ENCODE peak calls at places on chromosomes 2 and 18, in seven cellular contexts. R is A549, G is fibroblast of lung, Z is dorsolateral prefrontal cortex, W is upper lobe of left lung, F is stomach, P is HFF-Myc. E is an unnamed sample.

GRCh38 chr2:18154259-18154658 is 275.8 kb downstream of the KCNS3 start:
- DNase-seq in R (no peak), G (peak), Z (no peak), W (no peak), F (no peak), P (no peak), E (no peak)

GRCh38 chr2:26978061-26978596 is 7.7 kb downstream of the MAPRE3 start:
- DNase-seq in R (no peak), G (peak), Z (no peak), W (peak), F (peak), P (no peak), E (no peak)

GRCh38 chr2:11256166-11256565 is 88.3 kb downstream of the ROCK2 start:
- DNase-seq in R (no peak), G (no peak), Z (no peak), W (no peak), F (no peak), P (no peak), E (no peak)

GRCh38 chr2:219836647-219837177 is 209.3 kb downstream of the SLC4A3 start:
- DNase-seq in R (peak), G (no peak), Z (no peak), W (no peak), F (no peak), P (peak), E (no peak)

GRCh38 chr18:66136039-66136438 is 385.2 kb downstream of the CDH7 start:
- DNase-seq in R (no peak), G (peak), Z (no peak), W (no peak), F (no peak), P (no peak), E (no peak)

GRCh38 chr2:240961878-240962277 is 36.5 kb upstream of the SNED1 start:
- DNase-seq in R (no peak), G (no peak), Z (no peak), W (no peak), F (peak), P (no peak), E (no peak)

GRCh38 chr2:223877771-223878410 is 40.5 kb upstream of the AP1S3 start:
- DNase-seq in R (no peak), G (no peak), Z (no peak), W (no peak), F (no peak), P (no peak), E (no peak)

GRCh38 chr18:79476031-79476917 is 80.5 kb downstream of the NFATC1 start:
- DNase-seq in R (no peak), G (no peak), Z (no peak), W (no peak), F (no peak), P (no peak), E (no peak)

GRCh38 chr2:218856896-218857243 is 2.7 kb upstream of the WNT6 start:
- DNase-seq in R (no peak), G (no peak), Z (no peak), W (no peak), F (no peak), P (no peak), E (no peak)

GRCh38 chr18:63679820-63680606 is 18.3 kb upstream of the SERPINB3 start:
- DNase-seq in R (no peak), G (no peak), Z (no peak), W (no peak), F (no peak), P (no peak), E (no peak)

GRCh38 chr2:71608441-71608840 is 155.1 kb downstream of the DYSF start:
- DNase-seq in R (no peak), G (no peak), Z (no peak), W (peak), F (no peak), P (no peak), E (peak)

GRCh38 chr2:63712748-63713147 is 124.0 kb downstream of the MDH1 start:
- DNase-seq in R (no peak), G (peak), Z (no peak), W (no peak), F (no peak), P (no peak), E (no peak)

GRCh38 chr2:149038442-149039212 is at the start of gene LYPD6B:
- DNase-seq in R (peak), G (no peak), Z (no peak), W (peak), F (peak), P (no peak), E (peak)

GRCh38 chr2:70143314-70144150 is 47.3 kb downstream of the C2orf42 start:
- DNase-seq in R (no peak), G (peak), Z (no peak), W (peak), F (peak), P (no peak), E (no peak)

GRCh38 chr2:70828914-70829824 is 6.4 kb downstream of the CD207 start:
- DNase-seq in R (no peak), G (peak), Z (no peak), W (no peak), F (no peak), P (no peak), E (no peak)

GRCh38 chr2:157036715-157037114 is 220.8 kb upstream of the GALNT5 start:
- DNase-seq in R (no peak), G (peak), Z (no peak), W (no peak), F (no peak), P (no peak), E (no peak)

GRCh38 chr18:55751476-55751875 is 163.5 kb upstream of the TCF4 start:
- DNase-seq in R (no peak), G (no peak), Z (no peak), W (no peak), F (no peak), P (no peak), E (no peak)

GRCh38 chr18:42292654-42293053 is 337.6 kb downstream of the PIK3C3 start:
- DNase-seq in R (no peak), G (no peak), Z (no peak), W (no peak), F (no peak), P (no peak), E (no peak)

GRCh38 chr18:57084331-57085298 is 62.3 kb upstream of the BOD1L2 start:
- DNase-seq in R (no peak), G (no peak), Z (no peak), W (no peak), F (no peak), P (no peak), E (no peak)

GRCh38 chr2:236974206-236974605 is 111.5 kb upstream of the COPS8 start:
- DNase-seq in R (no peak), G (no peak), Z (no peak), W (peak), F (no peak), P (no peak), E (no peak)

GRCh38 chr2:166944909-166945308 is 56.6 kb downstream of the XIRP2 start:
- DNase-seq in R (no peak), G (no peak), Z (no peak), W (no peak), F (no peak), P (no peak), E (no peak)

GRCh38 chr2:210225461-210225798 is 183 bp upstream of the ACADL start:
- DNase-seq in R (no peak), G (peak), Z (no peak), W (no peak), F (no peak), P (no peak), E (no peak)

GRCh38 chr18:77131100-77131651 is 1.4 kb downstream of the MBP start:
- DNase-seq in R (no peak), G (peak), Z (no peak), W (peak), F (no peak), P (no peak), E (no peak)

GRCh38 chr2:229380101-229380625 is 109.1 kb upstream of the PID1 start:
- DNase-seq in R (no peak), G (no peak), Z (no peak), W (no peak), F (no peak), P (no peak), E (no peak)

GRCh38 chr2:213152065-213152794 is 818 bp upstream of the IKZF2 start:
- DNase-seq in R (peak), G (peak), Z (peak), W (peak), F (peak), P (no peak), E (peak)

GRCh38 chr2:65329551-65329950 is 101.9 kb downstream of the ACTR2 start:
- DNase-seq in R (no peak), G (no peak), Z (no peak), W (no peak), F (no peak), P (no peak), E (no peak)

GRCh38 chr18:79857082-79857661 is 59.4 kb downstream of the KCNG2 start:
- DNase-seq in R (peak), G (peak), Z (no peak), W (no peak), F (no peak), P (no peak), E (no peak)

GRCh38 chr2:1605102-1605501 is 139.2 kb downstream of the PXDN start:
- DNase-seq in R (no peak), G (peak), Z (peak), W (peak), F (no peak), P (no peak), E (no peak)

GRCh38 chr18:9918016-9918680 is 4.3 kb downstream of the VAPA start:
- DNase-seq in R (peak), G (peak), Z (no peak), W (no peak), F (no peak), P (no peak), E (no peak)

GRCh38 chr2:62685986-62686625 is 19.4 kb upstream of the EHBP1 start:
- DNase-seq in R (no peak), G (no peak), Z (no peak), W (no peak), F (no peak), P (no peak), E (no peak)

GRCh38 chr2:156834431-156834830 is 398.3 kb downstream of the GPD2 start:
- DNase-seq in R (no peak), G (no peak), Z (no peak), W (no peak), F (no peak), P (no peak), E (no peak)

GRCh38 chr2:1973636-1974035 is 229.3 kb upstream of the PXDN start:
- DNase-seq in R (no peak), G (no peak), Z (no peak), W (no peak), F (no peak), P (no peak), E (no peak)

GRCh38 chr2:37829202-37829601 is 95.9 kb upstream of the RMDN2 start:
- DNase-seq in R (no peak), G (peak), Z (no peak), W (peak), F (no peak), P (peak), E (no peak)

GRCh38 chr2:122523143-122523542 is 767.7 kb downstream of the TSN start:
- DNase-seq in R (no peak), G (no peak), Z (no peak), W (no peak), F (no peak), P (no peak), E (no peak)

GRCh38 chr2:22375094-22375493 is 1009.9 kb upstream of the KLHL29 start:
- DNase-seq in R (no peak), G (no peak), Z (no peak), W (no peak), F (no peak), P (no peak), E (no peak)
- TF ChIP-seq CTCF in R (no peak), G (no peak), Z (no peak), W (no peak), F (no peak), P (no peak), E (no peak)

GRCh38 chr2:34242741-34243123 is 643.6 kb upstream of the FAM98A start:
- DNase-seq in R (no peak), G (no peak), Z (no peak), W (peak), F (peak), P (no peak), E (no peak)
- TF ChIP-seq CTCF in R (no peak), G (no peak), Z (no peak), W (no peak), F (no peak), P (no peak), E (no peak)

GRCh38 chr2:125745514-125745913 is 910.4 kb upstream of the GYPC start:
- DNase-seq in R (no peak), G (no peak), Z (peak), W (peak), F (no peak), P (no peak), E (no peak)
- TF ChIP-seq CTCF in R (no peak), G (no peak), Z (peak), W (no peak), F (no peak), P (no peak), E (no peak)

GRCh38 chr2:108182489-108182888 is 57.3 kb upstream of the SULT1C3 start:
- DNase-seq in R (no peak), G (peak), Z (no peak), W (no peak), F (no peak), P (no peak), E (no peak)
- TF ChIP-seq CTCF in R (peak), G (peak), Z (no peak), W (no peak), F (no peak), P (peak), E (no peak)

DNA sequence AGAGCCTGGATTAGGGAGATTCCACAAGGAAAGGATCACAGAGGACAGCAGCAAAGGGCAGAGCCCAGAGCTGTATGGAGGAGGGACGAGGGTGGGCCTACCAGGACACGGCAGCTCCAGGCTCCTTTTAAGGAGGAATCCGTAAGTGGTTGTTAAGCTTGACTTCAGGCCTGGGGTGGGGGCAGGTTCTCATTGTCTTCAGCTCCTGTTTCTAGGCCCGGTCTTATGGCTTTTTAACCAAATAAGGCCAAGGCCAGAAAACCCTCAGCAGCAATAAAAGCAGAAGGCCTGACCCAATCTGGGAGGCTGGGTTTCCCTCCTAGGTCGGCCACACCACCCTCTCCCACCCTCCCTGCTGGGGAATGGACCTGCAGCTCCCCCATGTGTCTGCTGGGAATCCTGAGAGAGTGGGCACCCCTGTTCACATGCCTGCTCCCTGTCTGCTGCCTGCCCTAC is 111.2 kb downstream of the PLB1 start:
- DNase-seq in R (peak), G (peak), Z (peak), W (no peak), F (no peak), P (no peak), E (no peak)
- TF ChIP-seq CTCF in R (peak), G (no peak), Z (no peak), W (no peak), F (no peak), P (peak), E (no peak)

E was measured in mesothelial cell of epicardium.